ENCODE peak calls at places on chromosomes 4 and X, in seven cellular contexts. Z is HepG2, D is IMR-90, L is A549, Y is HCT116, N is K562, G is H1. Q is an unnamed sample.
A peak's percentile ranks its signal among the peaks of the same experiment; 100 is the strongest.

GRCh38 chrX:109740076-109740809 is 7.2 kb upstream of the ACSL4 start:
- DNase-seq in Z (peak; percentile 95), D (peak; percentile 52), L (peak; percentile 80), Y (no peak), N (peak; percentile 28), G (no peak), Q (no peak)

GRCh38 chr4:24105183-24106039 is 215.6 kb upstream of the PPARGC1A start:
- DNase-seq in Z (no peak), D (peak; percentile 99), L (no peak), Y (no peak), N (no peak), G (no peak), Q (no peak)

GRCh38 chr4:147813107-147813773 is 81.4 kb downstream of the ARHGAP10 start:
- DNase-seq in Z (no peak), D (no peak), L (no peak), Y (no peak), N (no peak), G (no peak), Q (no peak)

GRCh38 chrX:10486373-10486772 is 134.0 kb downstream of the MID1 start:
- DNase-seq in Z (no peak), D (peak; percentile 84), L (peak; percentile 38), Y (no peak), N (no peak), G (no peak), Q (no peak)

GRCh38 chr4:25973346-25973745 is 59.3 kb downstream of the SMIM20 start:
- DNase-seq in Z (no peak), D (no peak), L (no peak), Y (no peak), N (no peak), G (no peak), Q (no peak)

GRCh38 chr4:153241970-153242847 is 38.0 kb downstream of the TRIM2 start:
- DNase-seq in Z (peak; percentile 40), D (peak; percentile 73), L (no peak), Y (no peak), N (no peak), G (no peak), Q (no peak)

GRCh38 chr4:157840630-157841029 is 332.2 kb downstream of the GASK1B start:
- DNase-seq in Z (no peak), D (no peak), L (no peak), Y (no peak), N (no peak), G (no peak), Q (no peak)

GRCh38 chrX:2498781-2499302 is 1.9 kb downstream of the DHRSX start:
- DNase-seq in Z (peak; percentile 65), D (peak; percentile 18), L (peak; percentile 45), Y (no peak), N (peak; percentile 43), G (no peak), Q (no peak)

GRCh38 chrX:63934160-63934559 is 149.1 kb upstream of the ARHGEF9 start:
- DNase-seq in Z (no peak), D (no peak), L (no peak), Y (no peak), N (no peak), G (no peak), Q (no peak)

GRCh38 chr4:159977907-159978617 is 875.2 kb downstream of the RAPGEF2 start:
- DNase-seq in Z (no peak), D (no peak), L (no peak), Y (no peak), N (no peak), G (no peak), Q (no peak)

GRCh38 chr4:74112399-74113090 is 13.6 kb upstream of the CXCL2 start:
- DNase-seq in Z (no peak), D (peak; percentile 61), L (no peak), Y (no peak), N (no peak), G (no peak), Q (no peak)

GRCh38 chr4:151408630-151409469 is at the start of gene FHIP1A:
- DNase-seq in Z (peak; percentile 86), D (peak; percentile 53), L (peak; percentile 59), Y (peak; percentile 93), N (peak; percentile 91), G (peak; percentile 95), Q (no peak)

GRCh38 chr4:99483636-99484035 is 27.2 kb upstream of the C4orf17 start:
- DNase-seq in Z (no peak), D (peak; percentile 26), L (no peak), Y (no peak), N (no peak), G (no peak), Q (no peak)

GRCh38 chr4:52052475-52052780 is 1.3 kb downstream of the SPATA18 start:
- DNase-seq in Z (peak; percentile 54), D (peak; percentile 20), L (no peak), Y (no peak), N (no peak), G (no peak), Q (peak; percentile 13)

GRCh38 chrX:952816-953215 is 259.6 kb downstream of the CRLF2 start:
- DNase-seq in Z (no peak), D (no peak), L (no peak), Y (no peak), N (no peak), G (no peak), Q (no peak)

GRCh38 chr4:39697740-39698423 is at the start of gene UBE2K:
- DNase-seq in Z (peak; percentile 83), D (peak; percentile 82), L (peak; percentile 81), Y (peak; percentile 71), N (peak; percentile 93), G (peak; percentile 92), Q (no peak)

GRCh38 chrX:130702867-130703707 is 199.9 kb downstream of the ENOX2 start:
- DNase-seq in Z (peak; percentile 9), D (no peak), L (no peak), Y (no peak), N (no peak), G (no peak), Q (no peak)

GRCh38 chr4:156293657-156294297 is 340.1 kb upstream of the CTSO start:
- DNase-seq in Z (no peak), D (peak; percentile 93), L (peak; percentile 30), Y (no peak), N (no peak), G (no peak), Q (no peak)

GRCh38 chrX:116010939-116011338 is 159.6 kb upstream of the AGTR2 start:
- DNase-seq in Z (no peak), D (no peak), L (no peak), Y (no peak), N (no peak), G (no peak), Q (no peak)

GRCh38 chrX:116009348-116009747 is 161.2 kb upstream of the AGTR2 start:
- DNase-seq in Z (no peak), D (no peak), L (no peak), Y (no peak), N (no peak), G (no peak), Q (no peak)

DNA sequence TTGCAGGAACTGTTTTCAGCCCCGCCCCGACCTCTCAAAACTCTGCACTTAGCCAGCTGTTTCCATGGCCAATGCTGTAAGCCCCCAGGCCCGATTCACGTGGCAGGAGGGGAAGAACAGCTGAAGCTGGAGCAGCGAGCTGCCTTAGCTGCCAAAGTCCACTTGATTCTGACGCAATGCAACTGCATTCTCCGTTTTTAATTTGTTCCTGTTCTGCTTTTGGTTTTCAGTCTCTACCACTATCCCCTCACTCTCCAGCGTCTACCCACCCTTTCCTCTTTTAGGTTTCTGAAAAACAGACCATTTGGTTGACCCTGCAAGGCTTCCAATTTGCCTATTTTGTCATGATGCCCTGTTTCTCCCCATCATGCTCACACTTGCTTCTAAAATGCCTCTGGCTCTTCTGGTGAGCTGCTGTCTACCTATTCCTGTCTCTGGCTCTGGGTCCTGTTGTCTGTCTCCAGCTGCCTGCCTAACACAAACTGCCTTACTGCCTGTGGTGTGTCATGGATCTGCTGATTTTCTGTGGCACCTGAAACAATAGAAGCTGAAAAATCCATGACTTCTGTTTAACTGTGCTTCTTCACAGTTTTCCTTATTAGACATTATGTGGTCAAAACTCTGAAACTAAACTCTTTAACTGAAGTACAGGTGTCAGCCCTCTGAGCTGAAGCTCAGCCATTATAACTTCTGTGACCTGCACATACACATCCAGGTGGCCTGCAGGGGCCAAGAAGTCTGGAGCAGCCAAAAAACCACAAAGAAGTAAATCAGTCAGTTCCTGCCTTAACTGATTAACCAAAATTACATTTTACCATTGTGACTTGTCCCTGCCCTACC is 160.5 kb upstream of the AGTR2 start:
- DNase-seq in Z (peak; percentile 1), D (no peak), L (no peak), Y (no peak), N (no peak), G (no peak), Q (peak; percentile 36)
- TF ChIP-seq CEBPB in Z (peak; percentile 41), D (no peak), L (no peak), Y (no peak), N (no peak), G (no peak), Q (no peak)

GRCh38 chr4:176210579-176211296 is 15.4 kb upstream of the SPATA4 start:
- DNase-seq in Z (no peak), D (no peak), L (no peak), Y (no peak), N (no peak), G (no peak), Q (no peak)
- TF ChIP-seq CEBPB in Z (no peak), D (no peak), L (no peak), Y (no peak), N (no peak), G (no peak), Q (no peak)

GRCh38 chr4:110622841-110623709 is at the start of gene PITX2:
- DNase-seq in Z (no peak), D (peak; percentile 95), L (no peak), Y (peak; percentile 92), N (no peak), G (peak; percentile 99), Q (no peak)
- TF ChIP-seq CEBPB in Z (no peak), D (no peak), L (no peak), Y (no peak), N (no peak), G (no peak), Q (no peak)

DNA sequence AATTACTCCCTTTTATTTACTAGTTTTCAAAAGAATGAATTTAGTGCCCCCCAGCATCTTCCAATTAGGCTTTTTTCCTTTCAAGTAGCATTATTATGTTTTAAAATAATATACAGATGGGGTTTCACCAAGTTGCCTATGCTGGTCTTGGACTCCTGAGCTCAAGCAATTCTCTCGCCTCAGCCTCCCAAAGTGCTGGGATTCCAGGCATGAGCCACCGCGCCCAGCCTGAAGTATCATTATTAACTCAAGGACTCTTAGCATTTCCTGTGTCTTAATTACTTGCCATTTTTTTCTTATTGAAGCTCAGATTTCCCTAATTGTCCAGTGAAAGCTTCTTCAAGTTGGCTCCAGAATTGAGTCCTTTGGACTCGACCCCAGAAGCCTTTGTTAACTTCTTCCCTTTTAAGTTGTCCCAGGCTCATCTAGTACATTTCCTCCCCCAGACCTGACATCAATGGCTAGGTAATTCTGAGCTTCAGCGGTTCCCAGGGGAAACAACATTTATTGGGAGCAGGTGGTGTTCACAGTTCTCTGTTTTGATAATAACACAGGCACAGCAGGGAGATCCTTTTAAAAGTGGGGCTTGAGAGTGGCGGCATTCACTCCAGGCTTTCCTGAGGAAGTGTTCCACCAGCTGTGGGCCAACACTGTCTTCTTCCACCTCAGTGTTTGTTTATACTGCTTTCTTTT is 10.0 kb downstream of the SAT1 start:
- DNase-seq in Z (no peak), D (no peak), L (no peak), Y (no peak), N (no peak), G (no peak), Q (no peak)
- TF ChIP-seq CEBPB in Z (no peak), D (no peak), L (no peak), Y (no peak), N (no peak), G (no peak), Q (no peak)

GRCh38 chr4:79241846-79242245 is 84.0 kb downstream of the NAA11 start:
- DNase-seq in Z (no peak), D (peak; percentile 49), L (no peak), Y (peak; percentile 2), N (no peak), G (no peak), Q (no peak)
- TF ChIP-seq CEBPB in Z (no peak), D (no peak), L (no peak), Y (no peak), N (no peak), G (no peak), Q (no peak)

Q was measured in GM12878.